ENCODE peak calls at places on chromosomes 5 and 9, in four cellular contexts. D is activated CD4-positive, alpha-beta T cell treated with anti-CD3 and anti-CD28 coated beads, Interleukin-2, amount 10 ng/mL, durations not matched to agents 7 days and 5 days; W is posterior cingulate gyrus; Y is stimulated activated naive CD4-positive, alpha-beta T cell. F is an unnamed sample.

GRCh38 chr9:131397100-131397790 is 3.4 kb downstream of the PRRC2B start:
- DNase-seq in D (no peak), W (peak), Y (no peak), F (peak)

GRCh38 chr5:101728933-101729332 is 567.2 kb downstream of the SLCO4C1 start:
- DNase-seq in D (no peak), W (no peak), Y (no peak), F (no peak)

GRCh38 chr9:127455299-127455992 is 4.1 kb downstream of the LRSAM1 start:
- DNase-seq in D (peak), W (peak), Y (no peak), F (no peak)

GRCh38 chr5:123771715-123772114 is 259.7 kb downstream of the CSNK1G3 start:
- DNase-seq in D (no peak), W (no peak), Y (no peak), F (no peak)

GRCh38 chr9:88745281-88746001 is 210.5 kb downstream of the NXNL2 start:
- DNase-seq in D (no peak), W (no peak), Y (no peak), F (peak)

GRCh38 chr5:105504-106080 is 13.6 kb downstream of the PLEKHG4B start:
- DNase-seq in D (no peak), W (no peak), Y (no peak), F (no peak)

GRCh38 chr9:89342948-89343347 is 24.6 kb downstream of the SECISBP2 start:
- DNase-seq in D (no peak), W (no peak), Y (no peak), F (no peak)

GRCh38 chr9:13904746-13905145 is 409.2 kb downstream of the NFIB start:
- DNase-seq in D (no peak), W (no peak), Y (no peak), F (no peak)

GRCh38 chr9:34334337-34334824 is 5.0 kb downstream of the NUDT2 start:
- DNase-seq in D (no peak), W (no peak), Y (no peak), F (no peak)

GRCh38 chr5:179870403-179870903 is 11.8 kb upstream of the MRNIP start:
- DNase-seq in D (no peak), W (no peak), Y (no peak), F (peak)

GRCh38 chr9:70412678-70413426 is 1.6 kb downstream of the KLF9 start:
- DNase-seq in D (peak), W (peak), Y (no peak), F (peak)

GRCh38 chr5:56164371-56164770 is 68.8 kb downstream of the ANKRD55 start:
- DNase-seq in D (no peak), W (no peak), Y (no peak), F (no peak)

GRCh38 chr9:93288891-93289883 is 105.2 kb downstream of the WNK2 start:
- DNase-seq in D (peak), W (peak), Y (no peak), F (peak)

GRCh38 chr5:172920447-172920849 is 38.8 kb upstream of the RPL26L1 start:
- DNase-seq in D (no peak), W (peak), Y (no peak), F (peak)

GRCh38 chr5:180047667-180048066 is 23.9 kb downstream of the RNF130 start:
- DNase-seq in D (no peak), W (peak), Y (no peak), F (no peak)

GRCh38 chr9:117448066-117448465 is 33.2 kb upstream of the ASTN2 start:
- DNase-seq in D (no peak), W (no peak), Y (no peak), F (no peak)

GRCh38 chr5:68240196-68240595 is 24.6 kb downstream of the PIK3R1 start:
- DNase-seq in D (no peak), W (no peak), Y (no peak), F (no peak)

GRCh38 chr9:128860937-128861336 is 20.8 kb downstream of the KYAT1 start:
- DNase-seq in D (no peak), W (no peak), Y (no peak), F (no peak)

GRCh38 chr9:33023661-33024060 is 1.4 kb upstream of the DNAJA1 start:
- DNase-seq in D (no peak), W (no peak), Y (no peak), F (no peak)

GRCh38 chr9:128073260-128073886 is 5.3 kb downstream of the SLC25A25 start:
- DNase-seq in D (no peak), W (no peak), Y (no peak), F (no peak)

GRCh38 chr5:160930361-160930760 is 78.3 kb upstream of the ATP10B start:
- DNase-seq in D (no peak), W (no peak), Y (no peak), F (peak)

GRCh38 chr5:140113180-140113698 is 670 bp upstream of the PURA start:
- DNase-seq in D (peak), W (peak), Y (no peak), F (peak)

GRCh38 chr9:111852291-111852690 is 44.3 kb upstream of the UGCG start:
- DNase-seq in D (no peak), W (no peak), Y (no peak), F (no peak)

GRCh38 chr5:76607353-76607871 is 15.8 kb downstream of the F2RL2 start:
- DNase-seq in D (no peak), W (no peak), Y (no peak), F (no peak)

GRCh38 chr9:4333231-4333740 is 33.4 kb upstream of the GLIS3 start:
- DNase-seq in D (no peak), W (no peak), Y (no peak), F (no peak)

GRCh38 chr9:89655990-89656657 is 51.3 kb downstream of the GADD45G start:
- DNase-seq in D (peak), W (no peak), Y (no peak), F (no peak)

GRCh38 chr5:93635991-93636390 is 53.0 kb downstream of the NR2F1 start:
- DNase-seq in D (no peak), W (no peak), Y (no peak), F (no peak)

GRCh38 chr9:18478517-18479361 is 4.8 kb downstream of the ADAMTSL1 start:
- DNase-seq in D (no peak), W (no peak), Y (no peak), F (no peak)

GRCh38 chr9:21688108-21689102 is 114.0 kb upstream of the MTAP start:
- DNase-seq in D (no peak), W (no peak), Y (no peak), F (no peak)

GRCh38 chr9:111940697-111941096 is 44.1 kb downstream of the UGCG start:
- DNase-seq in D (no peak), W (no peak), Y (no peak), F (no peak)